ENCODE peak calls at places on chromosomes 13 and 19, in six cellular contexts. One of them, this sample, is unnamed. For H3K4me1, the result is how much of the 10 kb centered on the place peaks cover.

GRCh38 chr19:17779281-17779930 is 15.5 kb upstream of the B3GNT3 start:
- DNase-seq in heart left ventricle: peak
- DNase-seq in adrenal gland: peak
- DNase-seq in A549: peak
- DNase-seq in lung: peak
- DNase-seq in GM23338: peak
- DNase-seq in this sample: no peak

GRCh38 chr13:65597839-65598818 is 1632.0 kb downstream of the PCDH9 start:
- DNase-seq in adrenal gland: no peak
- DNase-seq in A549: no peak
- DNase-seq in heart left ventricle: no peak
- DNase-seq in GM23338: no peak
- DNase-seq in lung: no peak
- DNase-seq in this sample: peak

GRCh38 chr19:50723069-50723468 is at the start of gene CLEC11A:
- DNase-seq in heart left ventricle: peak
- DNase-seq in adrenal gland: peak
- DNase-seq in A549: no peak
- DNase-seq in lung: no peak
- DNase-seq in GM23338: peak
- DNase-seq in this sample: no peak

GRCh38 chr19:43504426-43505185 is at the start of gene PHLDB3:
- DNase-seq in heart left ventricle: peak
- DNase-seq in A549: no peak
- DNase-seq in lung: peak
- DNase-seq in GM23338: peak
- DNase-seq in adrenal gland: peak
- DNase-seq in this sample: no peak

GRCh38 chr13:79724348-79725103 is 243.6 kb downstream of the NDFIP2 start:
- DNase-seq in A549: peak
- DNase-seq in GM23338: no peak
- DNase-seq in heart left ventricle: no peak
- DNase-seq in lung: no peak
- DNase-seq in adrenal gland: no peak
- DNase-seq in this sample: peak

GRCh38 chr13:40161008-40161694 is 505.3 kb downstream of the FOXO1 start:
- DNase-seq in heart left ventricle: no peak
- DNase-seq in GM23338: no peak
- DNase-seq in lung: no peak
- DNase-seq in A549: no peak
- DNase-seq in adrenal gland: no peak
- DNase-seq in this sample: no peak

GRCh38 chr13:81018936-81019335 is 678.0 kb upstream of the SPRY2 start:
- DNase-seq in A549: no peak
- DNase-seq in heart left ventricle: no peak
- DNase-seq in lung: no peak
- DNase-seq in GM23338: no peak
- DNase-seq in adrenal gland: no peak
- DNase-seq in this sample: no peak

GRCh38 chr19:5106971-5107370 is 138.1 kb downstream of the KDM4B start:
- DNase-seq in lung: no peak
- DNase-seq in heart left ventricle: no peak
- DNase-seq in adrenal gland: no peak
- DNase-seq in GM23338: no peak
- DNase-seq in A549: no peak
- DNase-seq in this sample: no peak

GRCh38 chr19:23406716-23407115 is 11.4 kb upstream of the ZNF91 start:
- DNase-seq in lung: no peak
- DNase-seq in GM23338: no peak
- DNase-seq in heart left ventricle: no peak
- DNase-seq in adrenal gland: no peak
- DNase-seq in A549: no peak
- DNase-seq in this sample: no peak

GRCh38 chr19:38211206-38211605 is 12.8 kb downstream of the DPF1 start:
- DNase-seq in GM23338: peak
- DNase-seq in A549: no peak
- DNase-seq in heart left ventricle: no peak
- DNase-seq in lung: no peak
- DNase-seq in adrenal gland: no peak
- DNase-seq in this sample: no peak

GRCh38 chr19:38213469-38213868 is 10.6 kb downstream of the DPF1 start:
- DNase-seq in adrenal gland: no peak
- DNase-seq in lung: no peak
- DNase-seq in A549: no peak
- DNase-seq in GM23338: no peak
- DNase-seq in heart left ventricle: no peak
- DNase-seq in this sample: no peak

GRCh38 chr19:38211779-38212178 is 12.2 kb downstream of the DPF1 start:
- DNase-seq in lung: no peak
- DNase-seq in A549: no peak
- DNase-seq in heart left ventricle: no peak
- DNase-seq in GM23338: peak
- DNase-seq in adrenal gland: no peak
- DNase-seq in this sample: no peak

GRCh38 chr19:38216785-38217746 is 7.0 kb downstream of the DPF1 start:
- DNase-seq in lung: no peak
- DNase-seq in GM23338: peak
- DNase-seq in A549: no peak
- DNase-seq in adrenal gland: no peak
- DNase-seq in heart left ventricle: no peak
- DNase-seq in this sample: no peak

GRCh38 chr19:38213911-38214625 is 10.0 kb downstream of the DPF1 start:
- DNase-seq in lung: no peak
- DNase-seq in A549: no peak
- DNase-seq in GM23338: peak
- DNase-seq in adrenal gland: no peak
- DNase-seq in heart left ventricle: no peak
- DNase-seq in this sample: no peak
- H3K27ac ChIP-seq in lung: no peak
- H3K27ac ChIP-seq in A549: no peak
- H3K27ac ChIP-seq in GM23338: no peak
- H3K27ac ChIP-seq in adrenal gland: no peak
- H3K27ac ChIP-seq in heart left ventricle: no peak
- H3K27ac ChIP-seq in this sample: no peak

GRCh38 chr13:103812558-103812957 is 746.3 kb upstream of the SLC10A2 start:
- DNase-seq in lung: no peak
- DNase-seq in GM23338: no peak
- DNase-seq in A549: no peak
- DNase-seq in adrenal gland: no peak
- DNase-seq in heart left ventricle: no peak
- DNase-seq in this sample: no peak
- H3K4me1 ChIP-seq in lung: under half
- H3K4me1 ChIP-seq in GM23338: under half
- H3K4me1 ChIP-seq in A549: under half
- H3K4me1 ChIP-seq in adrenal gland: under half
- H3K4me1 ChIP-seq in heart left ventricle: under half
- H3K4me1 ChIP-seq in this sample: under half

GRCh38 chr19:11722414-11722813 is 16.3 kb downstream of the ZNF823 start:
- DNase-seq in A549: no peak
- DNase-seq in heart left ventricle: no peak
- DNase-seq in lung: no peak
- DNase-seq in GM23338: no peak
- DNase-seq in adrenal gland: no peak
- DNase-seq in this sample: peak
- TF ChIP-seq CTCF in A549: no peak
- TF ChIP-seq CTCF in heart left ventricle: no peak
- TF ChIP-seq CTCF in lung: no peak
- TF ChIP-seq CTCF in GM23338: no peak
- TF ChIP-seq CTCF in adrenal gland: no peak
- TF ChIP-seq CTCF in this sample: no peak

DNA sequence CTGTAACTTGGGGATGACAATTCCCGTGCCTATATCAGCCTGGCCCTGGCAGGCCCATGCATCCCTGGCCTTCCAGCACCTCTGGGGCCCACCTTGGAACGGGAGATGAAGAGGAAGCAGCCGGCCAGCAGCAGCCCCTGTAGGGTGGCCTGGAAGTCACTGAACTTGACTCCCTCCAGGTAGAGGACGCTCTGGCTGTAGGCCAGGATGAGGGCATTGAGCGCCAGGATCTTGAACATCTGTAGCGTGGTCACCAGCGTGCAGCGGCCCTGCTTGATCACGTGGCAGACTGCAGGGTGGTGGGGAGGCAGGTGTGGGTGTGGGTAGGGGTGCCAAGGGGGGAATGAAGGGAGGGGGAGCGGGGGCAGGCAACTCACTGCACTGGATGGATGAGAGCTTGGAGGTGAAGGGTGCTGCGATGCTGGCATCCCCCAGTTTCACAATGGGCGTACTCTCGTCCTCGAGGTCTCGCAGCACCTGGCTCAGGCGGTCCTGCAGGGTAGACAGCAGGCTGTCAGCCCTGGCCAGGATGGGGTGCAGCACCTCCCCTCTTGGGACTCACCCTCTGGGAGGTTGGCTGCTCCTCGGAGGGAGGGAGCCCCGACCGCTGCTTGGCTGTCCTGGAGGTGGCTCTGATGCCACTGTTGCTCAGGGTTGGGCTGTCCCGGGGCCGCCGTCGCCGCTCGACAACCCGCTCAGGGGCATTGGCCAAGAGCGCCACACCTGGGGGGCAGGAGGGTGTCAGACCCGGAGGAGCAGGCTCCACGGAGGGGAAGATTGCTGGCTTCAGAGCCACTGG is 3.8 kb upstream of the GMIP start:
- DNase-seq in A549: no peak
- DNase-seq in GM23338: no peak
- DNase-seq in heart left ventricle: peak
- DNase-seq in lung: no peak
- DNase-seq in adrenal gland: no peak
- DNase-seq in this sample: no peak
- H3K27ac ChIP-seq in A549: no peak
- H3K27ac ChIP-seq in GM23338: no peak
- H3K27ac ChIP-seq in heart left ventricle: no peak
- H3K27ac ChIP-seq in lung: no peak
- H3K27ac ChIP-seq in adrenal gland: no peak
- H3K27ac ChIP-seq in this sample: no peak

This sample was measured in foreskin keratinocyte.